ENCODE peak calls at places on chromosomes 13 and 19, in four cellular contexts. W is kidney; B is body of pancreas; H is CD8-positive, alpha-beta T cell. T is an unnamed sample.

GRCh38 chr19:56637976-56638555 is 4.9 kb upstream of the SMIM17 start:
- DNase-seq in W (peak; percentile 88), B (peak; percentile 64), H (no peak), T (no peak)

GRCh38 chr19:48695743-48696352 is at the start of gene FUT2:
- DNase-seq in W (no peak), B (peak; percentile 90), H (no peak), T (peak; percentile 90)

GRCh38 chr13:29621401-29621800 is 25.9 kb upstream of the SLC7A1 start:
- DNase-seq in W (no peak), B (no peak), H (no peak), T (no peak)

GRCh38 chr19:18491995-18492953 is 29.6 kb downstream of the ELL start:
- DNase-seq in W (no peak), B (no peak), H (no peak), T (no peak)

GRCh38 chr19:14616310-14616870 is 33.5 kb downstream of the CLEC17A start:
- DNase-seq in W (no peak), B (no peak), H (no peak), T (no peak)

GRCh38 chr13:108921238-108921637 is 291.8 kb downstream of the MYO16 start:
- DNase-seq in W (no peak), B (no peak), H (no peak), T (no peak)

GRCh38 chr13:46679369-46680180 is 117.4 kb downstream of the ESD start:
- DNase-seq in W (no peak), B (no peak), H (no peak), T (peak; percentile 42)

GRCh38 chr13:24713022-24713421 is 32.8 kb downstream of the ATP12A start:
- DNase-seq in W (no peak), B (peak; percentile 49), H (no peak), T (no peak)

GRCh38 chr13:37443538-37443937 is 155.0 kb downstream of the POSTN start:
- DNase-seq in W (no peak), B (no peak), H (no peak), T (no peak)

GRCh38 chr13:48511621-48512232 is 21.2 kb downstream of the RCBTB2 start:
- DNase-seq in W (no peak), B (peak; percentile 20), H (no peak), T (no peak)

GRCh38 chr19:49333426-49334288 is 1.5 kb upstream of the CD37 start:
- DNase-seq in W (peak; percentile 84), B (no peak), H (peak; percentile 84), T (peak; percentile 68)

GRCh38 chr13:30142502-30143211 is 164.7 kb downstream of the KATNAL1 start:
- DNase-seq in W (no peak), B (peak; percentile 46), H (no peak), T (peak; percentile 34)

GRCh38 chr13:80011448-80012212 is 329.3 kb downstream of the SPRY2 start:
- DNase-seq in W (no peak), B (peak; percentile 36), H (no peak), T (peak; percentile 20)

GRCh38 chr19:19900124-19900523 is 622 bp upstream of the ZNF93 start:
- DNase-seq in W (no peak), B (no peak), H (no peak), T (no peak)

GRCh38 chr13:48749144-48749543 is 95.4 kb downstream of the CYSLTR2 start:
- DNase-seq in W (no peak), B (no peak), H (no peak), T (no peak)

GRCh38 chr13:106507560-106508274 is 27.7 kb downstream of the EFNB2 start:
- DNase-seq in W (no peak), B (no peak), H (no peak), T (no peak)

GRCh38 chr13:99614465-99614885 is 113.2 kb downstream of the TM9SF2 start:
- DNase-seq in W (no peak), B (peak; percentile 83), H (no peak), T (peak; percentile 25)

GRCh38 chr13:51959773-51960172 is 51.5 kb downstream of the ATP7B start:
- DNase-seq in W (no peak), B (no peak), H (no peak), T (peak; percentile 81)

GRCh38 chr19:40433391-40434216 is 7.8 kb upstream of the SERTAD1 start:
- DNase-seq in W (peak; percentile 98), B (peak; percentile 90), H (peak; percentile 70), T (peak; percentile 92)

GRCh38 chr13:75721307-75721706 is 85.2 kb downstream of the LMO7 start:
- DNase-seq in W (no peak), B (no peak), H (no peak), T (no peak)

GRCh38 chr13:31175847-31176536 is 14.3 kb upstream of the HSPH1 start:
- DNase-seq in W (no peak), B (no peak), H (no peak), T (no peak)

GRCh38 chr13:106570354-106570822 is 2.5 kb upstream of the ARGLU1 start:
- DNase-seq in W (peak; percentile 84), B (peak; percentile 86), H (peak; percentile 62), T (peak; percentile 46)

GRCh38 chr13:57627663-57628062 is 3.9 kb upstream of the PCDH17 start:
- DNase-seq in W (no peak), B (no peak), H (no peak), T (no peak)

GRCh38 chr13:48504606-48505369 is 28.1 kb downstream of the RCBTB2 start:
- DNase-seq in W (no peak), B (no peak), H (no peak), T (no peak)

GRCh38 chr13:94607939-94608338 is 6.3 kb downstream of the GPR180 start:
- DNase-seq in W (no peak), B (no peak), H (no peak), T (no peak)

GRCh38 chr13:99174533-99175100 is 26.0 kb upstream of the UBAC2 start:
- DNase-seq in W (no peak), B (no peak), H (no peak), T (no peak)

GRCh38 chr19:49588370-49589122 is 2.4 kb upstream of the PRR12 start:
- DNase-seq in W (no peak), B (no peak), H (no peak), T (no peak)

GRCh38 chr13:107956889-107957288 is 258.4 kb downstream of the LIG4 start:
- DNase-seq in W (no peak), B (no peak), H (no peak), T (no peak)

GRCh38 chr13:46908511-46908910 is 11.7 kb upstream of the HTR2A start:
- DNase-seq in W (no peak), B (no peak), H (no peak), T (no peak)

GRCh38 chr13:41017153-41017552 is 2.0 kb downstream of the ELF1 start:
- DNase-seq in W (no peak), B (peak; percentile 52), H (no peak), T (peak; percentile 43)

GRCh38 chr19:51796195-51796679 is 1.3 kb downstream of the FPR3 start:
- DNase-seq in W (no peak), B (no peak), H (no peak), T (no peak)

GRCh38 chr19:41327499-41328156 is 17.7 kb downstream of the CCDC97 start:
- DNase-seq in W (peak; percentile 95), B (peak; percentile 88), H (peak; percentile 83), T (peak; percentile 88)

GRCh38 chr13:32121316-32121715 is 89.7 kb downstream of the FRY start:
- DNase-seq in W (no peak), B (no peak), H (no peak), T (no peak)

GRCh38 chr19:51702103-51702753 is 9.1 kb downstream of the SPACA6 start:
- DNase-seq in W (peak; percentile 93), B (peak; percentile 95), H (no peak), T (peak; percentile 84)

GRCh38 chr13:65985632-65986031 is 1244.5 kb downstream of the PCDH9 start:
- DNase-seq in W (no peak), B (no peak), H (no peak), T (no peak)

GRCh38 chr19:1040476-1041271 is 767 bp downstream of the ABCA7 start:
- DNase-seq in W (peak; percentile 95), B (peak; percentile 93), H (peak; percentile 91), T (peak; percentile 94)

GRCh38 chr19:1039646-1040475 is at the start of gene ABCA7:
- DNase-seq in W (peak; percentile 99), B (peak; percentile 100), H (peak; percentile 100), T (peak; percentile 99)

GRCh38 chr19:1041835-1042685 is 2.2 kb downstream of the ABCA7 start:
- DNase-seq in W (no peak), B (peak; percentile 99), H (no peak), T (peak; percentile 94)

GRCh38 chr19:1042689-1043511 is 3.0 kb downstream of the ABCA7 start:
- DNase-seq in W (no peak), B (no peak), H (no peak), T (peak; percentile 76)

DNA sequence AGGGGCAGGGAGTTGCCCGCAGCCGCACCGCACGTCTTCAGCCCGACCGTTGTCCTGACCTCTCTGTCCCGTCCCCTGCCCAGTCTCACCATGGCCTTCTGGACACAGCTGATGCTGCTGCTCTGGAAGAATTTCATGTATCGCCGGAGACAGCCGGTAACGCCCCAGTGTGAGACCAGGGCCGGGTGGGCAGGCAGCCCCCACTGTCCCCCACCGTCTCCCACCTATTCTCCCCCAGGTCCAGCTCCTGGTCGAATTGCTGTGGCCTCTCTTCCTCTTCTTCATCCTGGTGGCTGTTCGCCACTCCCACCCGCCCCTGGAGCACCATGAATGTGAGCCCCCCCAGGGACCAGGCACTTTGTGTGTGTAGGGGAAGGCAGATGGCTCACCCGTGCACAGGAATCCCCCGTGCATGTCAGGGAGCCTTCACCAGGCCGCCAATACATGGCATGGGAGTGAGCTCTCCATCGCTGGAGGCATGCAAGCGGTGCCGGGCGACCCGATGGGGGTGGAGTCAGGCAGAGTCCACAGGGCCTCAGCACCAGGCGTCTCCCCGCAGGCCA is 1.4 kb downstream of the ABCA7 start:
- DNase-seq in W (no peak), B (no peak), H (no peak), T (no peak)
- H3K4me3 ChIP-seq in W (peak overlapping the region; percentile 46), B (no peak overlapping the region), H (peak overlapping the region; percentile 96), T (no peak overlapping the region)

DNA sequence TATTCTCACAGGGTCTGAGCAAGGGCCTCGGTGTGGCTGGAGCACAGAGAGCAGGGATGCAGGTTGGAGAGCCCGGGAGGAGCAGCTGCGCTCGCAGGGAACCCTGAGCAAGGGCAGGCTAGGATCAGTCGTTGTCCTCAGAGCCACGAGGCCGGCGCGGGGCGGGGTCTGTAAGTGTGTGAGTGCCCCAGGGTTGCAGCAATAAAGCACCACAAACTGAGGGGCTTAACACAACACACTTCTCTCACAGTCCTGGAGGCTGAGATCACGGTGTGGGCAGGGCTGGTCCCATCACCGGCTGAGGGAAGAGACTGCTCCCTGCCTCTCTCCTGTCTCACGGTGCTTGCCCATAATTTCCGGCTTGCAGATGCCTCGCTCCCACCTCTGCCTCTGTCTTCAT is 38.6 kb upstream of the GGACT start:
- DNase-seq in W (no peak), B (no peak), H (no peak), T (no peak)
- H3K36me3 ChIP-seq in W (peaks cover 17% of the 10 kb centered on the region), B (peaks cover 9% of the 10 kb centered on the region), H (peaks cover 10% of the 10 kb centered on the region), T (peaks cover 18% of the 10 kb centered on the region)

GRCh38 chr19:34808566-34808965 is 35.6 kb upstream of the ZNF599 start:
- DNase-seq in W (no peak), B (no peak), H (no peak), T (no peak)
- H3K4me3 ChIP-seq in W (no peak overlapping the region), B (no peak overlapping the region), H (no peak overlapping the region), T (no peak overlapping the region)

DNA sequence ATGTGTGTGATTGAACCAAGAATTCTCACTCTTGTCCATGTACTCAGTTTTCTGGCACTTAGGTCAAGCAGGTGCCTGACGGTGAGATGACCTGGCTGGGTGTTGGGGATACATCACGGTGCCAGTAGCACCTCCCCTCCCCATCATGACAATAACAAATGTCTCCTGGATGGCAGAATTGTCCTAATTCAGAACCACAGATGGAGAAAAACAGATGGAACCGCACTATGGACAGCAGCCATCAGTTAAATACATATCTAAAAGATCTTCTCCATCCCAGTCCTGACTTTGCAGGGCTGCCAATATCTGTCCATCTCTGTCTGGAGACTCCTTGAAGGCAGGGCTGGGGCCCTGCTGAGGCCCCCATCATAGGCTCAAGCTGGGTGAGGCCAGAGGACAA is 126.9 kb downstream of the PTPRS start:
- DNase-seq in W (no peak), B (no peak), H (no peak), T (no peak)
- H3K36me3 ChIP-seq in W (peaks cover 68% of the 10 kb centered on the region), B (peaks cover 49% of the 10 kb centered on the region), H (no peaks in the 10 kb centered on the region), T (no peaks in the 10 kb centered on the region)

GRCh38 chr19:31315621-31316011 is 33.6 kb downstream of the TSHZ3 start:
- DNase-seq in W (no peak), B (no peak), H (no peak), T (no peak)
- H3K4me3 ChIP-seq in W (no peak overlapping the region), B (no peak overlapping the region), H (no peak overlapping the region), T (no peak overlapping the region)